ENCODE peak calls at places on chromosome 1, in five cellular contexts. T is tibial nerve, D is skeletal muscle cell, C is neuronal stem cell, X is lower leg skin. H is an unnamed sample.

GRCh38 chr1:191320062-191320461 is 838.2 kb upstream of the RGS18 start:
- DNase-seq in T (no peak), D (no peak), C (no peak), X (no peak), H (no peak)

GRCh38 chr1:206662396-206663092 is 22.2 kb upstream of the MAPKAPK2 start:
- DNase-seq in T (no peak), D (no peak), C (no peak), X (no peak), H (no peak)

GRCh38 chr1:99764439-99764838 is 2.0 kb downstream of the FRRS1 start:
- DNase-seq in T (no peak), D (no peak), C (no peak), X (no peak), H (no peak)

GRCh38 chr1:21115098-21115760 is 61.5 kb downstream of the EIF4G3 start:
- DNase-seq in T (no peak), D (no peak), C (no peak), X (no peak), H (no peak)

GRCh38 chr1:1198423-1199140 is 7.8 kb downstream of the TNFRSF18 start:
- DNase-seq in T (no peak), D (no peak), C (no peak), X (no peak), H (no peak)

GRCh38 chr1:192977089-192977706 is 82.0 kb downstream of the UCHL5 start:
- DNase-seq in T (no peak), D (no peak), C (no peak), X (no peak), H (no peak)

GRCh38 chr1:231871878-231872277 is 245.3 kb downstream of the DISC1 start:
- DNase-seq in T (no peak), D (no peak), C (no peak), X (no peak), H (no peak)

GRCh38 chr1:3821934-3822307 is 25.6 kb upstream of the LRRC47 start:
- DNase-seq in T (no peak), D (no peak), C (no peak), X (no peak), H (no peak)

GRCh38 chr1:36839485-36839884 is 194.8 kb downstream of the GRIK3 start:
- DNase-seq in T (no peak), D (no peak), C (no peak), X (no peak), H (no peak)

GRCh38 chr1:112934562-112934952 is 21.4 kb downstream of the SLC16A1 start:
- DNase-seq in T (no peak), D (no peak), C (no peak), X (no peak), H (no peak)

GRCh38 chr1:2594001-2594640 is 7.5 kb downstream of the PRXL2B start:
- DNase-seq in T (no peak), D (no peak), C (no peak), X (no peak), H (no peak)

GRCh38 chr1:63987014-63987630 is 213.3 kb downstream of the ROR1 start:
- DNase-seq in T (no peak), D (no peak), C (no peak), X (no peak), H (no peak)

GRCh38 chr1:234638832-234639799 is 29.1 kb upstream of the IRF2BP2 start:
- DNase-seq in T (no peak), D (no peak), C (no peak), X (no peak), H (no peak)

GRCh38 chr1:167541610-167542009 is 12.0 kb downstream of the CREG1 start:
- DNase-seq in T (no peak), D (peak), C (no peak), X (no peak), H (no peak)

GRCh38 chr1:212311836-212312497 is 26.8 kb downstream of the PPP2R5A start:
- DNase-seq in T (no peak), D (no peak), C (no peak), X (no peak), H (no peak)

GRCh38 chr1:99850458-99850974 is 355 bp downstream of the AGL start:
- DNase-seq in T (no peak), D (no peak), C (no peak), X (no peak), H (no peak)

GRCh38 chr1:12636098-12636950 is 7.6 kb upstream of the AADACL4 start:
- DNase-seq in T (peak), D (peak), C (no peak), X (no peak), H (no peak)

GRCh38 chr1:38586993-38587646 is 272.5 kb downstream of the RRAGC start:
- DNase-seq in T (no peak), D (no peak), C (peak), X (no peak), H (no peak)

GRCh38 chr1:110626890-110627289 is 20.7 kb upstream of the KCNA2 start:
- DNase-seq in T (no peak), D (no peak), C (no peak), X (no peak), H (no peak)

GRCh38 chr1:241934843-241935242 is 22.7 kb upstream of the BECN2 start:
- DNase-seq in T (no peak), D (no peak), C (no peak), X (no peak), H (no peak)

GRCh38 chr1:231161711-231162299 is at the start of gene TRIM67:
- DNase-seq in T (no peak), D (no peak), C (no peak), X (no peak), H (no peak)

GRCh38 chr1:54559111-54559548 is 11.1 kb downstream of the ACOT11 start:
- DNase-seq in T (no peak), D (no peak), C (no peak), X (no peak), H (no peak)

GRCh38 chr1:12112711-12113161 is 49.6 kb downstream of the TNFRSF8 start:
- DNase-seq in T (no peak), D (no peak), C (no peak), X (no peak), H (no peak)

GRCh38 chr1:5721634-5722215 is 270.5 kb downstream of the NPHP4 start:
- DNase-seq in T (no peak), D (no peak), C (no peak), X (no peak), H (no peak)

GRCh38 chr1:242011879-242012674 is 13.2 kb upstream of the MAP1LC3C start:
- DNase-seq in T (no peak), D (no peak), C (no peak), X (no peak), H (no peak)

GRCh38 chr1:74505889-74506288 is 6.5 kb downstream of the LRRC53 start:
- DNase-seq in T (no peak), D (no peak), C (no peak), X (no peak), H (no peak)

GRCh38 chr1:47160716-47161115 is 23.5 kb downstream of the CYP4A22 start:
- DNase-seq in T (no peak), D (no peak), C (no peak), X (no peak), H (no peak)

DNA sequence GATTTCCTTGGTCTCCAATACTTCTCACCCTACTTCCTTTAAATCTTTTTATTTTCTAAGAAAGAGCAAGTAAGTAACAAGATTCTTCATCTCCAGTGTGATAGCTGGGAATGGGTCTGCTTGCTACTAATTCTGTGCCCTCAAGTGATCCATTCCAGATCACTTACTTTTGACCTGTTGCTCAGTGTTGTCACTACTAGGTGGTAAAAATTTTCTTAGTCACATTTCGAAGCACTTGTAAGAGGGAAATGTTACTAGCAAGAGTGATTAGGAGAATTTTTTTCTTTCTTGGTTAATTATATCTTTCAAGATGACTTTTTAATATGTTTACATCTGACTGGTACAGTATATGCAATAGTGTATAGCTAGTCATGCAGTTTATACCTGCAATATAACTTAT is 2.2 kb downstream of the UBAP2L start:
- DNase-seq in T (no peak), D (no peak), C (no peak), X (no peak), H (no peak)
- H3K4me3 ChIP-seq in T (no peak), D (no peak), C (no peak), X (no peak), H (no peak)

GRCh38 chr1:245169391-245169790 is 14.6 kb downstream of the KIF26B start:
- DNase-seq in T (no peak), D (no peak), C (no peak), X (no peak), H (no peak)

GRCh38 chr1:245161866-245162265 is 7.1 kb downstream of the KIF26B start:
- DNase-seq in T (no peak), D (no peak), C (no peak), X (no peak), H (no peak)

GRCh38 chr1:245168090-245168489 is 13.3 kb downstream of the KIF26B start:
- DNase-seq in T (no peak), D (no peak), C (no peak), X (peak), H (no peak)

GRCh38 chr1:245168921-245169320 is 14.1 kb downstream of the KIF26B start:
- DNase-seq in T (no peak), D (no peak), C (no peak), X (no peak), H (no peak)

GRCh38 chr1:245166471-245166885 is 11.7 kb downstream of the KIF26B start:
- DNase-seq in T (no peak), D (no peak), C (no peak), X (no peak), H (no peak)
- H3K4me3 ChIP-seq in T (no peak), D (peak), C (no peak), X (no peak), H (peak)

DNA sequence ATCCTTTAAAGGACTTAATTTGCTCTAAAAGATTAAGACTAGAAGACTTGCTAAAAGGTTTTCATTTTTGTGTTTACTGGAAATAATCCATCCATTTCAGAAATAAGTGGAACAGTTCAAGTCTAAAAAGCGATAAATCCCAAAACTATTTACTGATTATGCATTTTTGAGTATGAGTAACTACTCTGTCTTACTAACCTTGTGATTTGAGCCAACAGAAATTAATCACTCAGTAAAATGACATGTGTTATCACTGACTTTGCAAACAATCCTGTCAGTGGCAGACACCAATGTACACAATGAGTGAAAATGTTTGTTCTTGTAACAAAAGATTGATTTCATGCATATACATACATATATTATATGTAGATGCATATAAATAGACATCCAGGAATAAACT is 218.0 kb downstream of the DENND1B start:
- DNase-seq in T (no peak), D (no peak), C (no peak), X (no peak), H (peak)
- H3K4me3 ChIP-seq in T (no peak), D (no peak), C (no peak), X (no peak), H (no peak)

GRCh38 chr1:26471201-26471497 is 1.1 kb upstream of the HMGN2 start:
- DNase-seq in T (no peak), D (no peak), C (no peak), X (no peak), H (no peak)
- H3K4me3 ChIP-seq in T (peak), D (peak), C (peak), X (no peak), H (peak)

GRCh38 chr1:31425301-31426081 is 12.5 kb downstream of the SERINC2 start:
- DNase-seq in T (no peak), D (no peak), C (no peak), X (no peak), H (no peak)
- H3K4me3 ChIP-seq in T (no peak), D (no peak), C (no peak), X (no peak), H (no peak)

GRCh38 chr1:61175976-61176375 is 93.6 kb downstream of the NFIA start:
- DNase-seq in T (no peak), D (no peak), C (no peak), X (no peak), H (no peak)

GRCh38 chr1:61173118-61173517 is 90.8 kb downstream of the NFIA start:
- DNase-seq in T (peak), D (no peak), C (no peak), X (no peak), H (no peak)

GRCh38 chr1:61171346-61171745 is 89.0 kb downstream of the NFIA start:
- DNase-seq in T (no peak), D (no peak), C (no peak), X (no peak), H (no peak)

GRCh38 chr1:61171915-61172485 is 89.6 kb downstream of the NFIA start:
- DNase-seq in T (no peak), D (no peak), C (no peak), X (no peak), H (no peak)

GRCh38 chr1:61174060-61174788 is 91.9 kb downstream of the NFIA start:
- DNase-seq in T (no peak), D (no peak), C (no peak), X (no peak), H (no peak)
- H3K4me3 ChIP-seq in T (no peak), D (no peak), C (no peak), X (no peak), H (no peak)

H was measured in BJ.